ENCODE peak calls at places on chromosomes 3 and 15, in ten cellular contexts. One of them, this sample, is unnamed.

GRCh38 chr15:67108122-67108871 is 42.9 kb downstream of the SMAD3 start:
- DNase-seq in transverse colon: no peak
- DNase-seq in epithelial cell of esophagus: no peak
- DNase-seq in lower lobe of right lung: no peak
- DNase-seq in SHP77 treated with DMSO at 0.1 percent for 48 hours: no peak
- DNase-seq in progenitor cell of endocrine pancreas: no peak
- DNase-seq in aorta: peak; percentile 19
- DNase-seq in lower leg skin: no peak
- DNase-seq in NCI-H2081: no peak
- DNase-seq in RPMI8226: no peak
- DNase-seq in this sample: no peak

GRCh38 chr3:41683666-41684350 is 278.1 kb downstream of the ULK4 start:
- DNase-seq in transverse colon: peak; percentile 61
- DNase-seq in epithelial cell of esophagus: peak; percentile 48
- DNase-seq in lower lobe of right lung: no peak
- DNase-seq in SHP77 treated with DMSO at 0.1 percent for 48 hours: no peak
- DNase-seq in progenitor cell of endocrine pancreas: no peak
- DNase-seq in aorta: no peak
- DNase-seq in lower leg skin: no peak
- DNase-seq in NCI-H2081: no peak
- DNase-seq in RPMI8226: no peak
- DNase-seq in this sample: no peak

GRCh38 chr15:57529748-57530147 is 62.0 kb upstream of the MYZAP start:
- DNase-seq in transverse colon: no peak
- DNase-seq in epithelial cell of esophagus: no peak
- DNase-seq in lower lobe of right lung: no peak
- DNase-seq in SHP77 treated with DMSO at 0.1 percent for 48 hours: no peak
- DNase-seq in progenitor cell of endocrine pancreas: no peak
- DNase-seq in aorta: no peak
- DNase-seq in lower leg skin: no peak
- DNase-seq in NCI-H2081: no peak
- DNase-seq in RPMI8226: no peak
- DNase-seq in this sample: no peak

GRCh38 chr3:134991472-134992010 is 196.5 kb downstream of the EPHB1 start:
- DNase-seq in transverse colon: no peak
- DNase-seq in epithelial cell of esophagus: no peak
- DNase-seq in lower lobe of right lung: no peak
- DNase-seq in SHP77 treated with DMSO at 0.1 percent for 48 hours: no peak
- DNase-seq in progenitor cell of endocrine pancreas: no peak
- DNase-seq in aorta: no peak
- DNase-seq in lower leg skin: no peak
- DNase-seq in NCI-H2081: no peak
- DNase-seq in RPMI8226: no peak
- DNase-seq in this sample: no peak

GRCh38 chr15:40693904-40694705 is 869 bp upstream of the RAD51 start:
- DNase-seq in transverse colon: no peak
- DNase-seq in epithelial cell of esophagus: no peak
- DNase-seq in lower lobe of right lung: no peak
- DNase-seq in SHP77 treated with DMSO at 0.1 percent for 48 hours: no peak
- DNase-seq in progenitor cell of endocrine pancreas: no peak
- DNase-seq in aorta: no peak
- DNase-seq in lower leg skin: no peak
- DNase-seq in NCI-H2081: no peak
- DNase-seq in RPMI8226: peak; percentile 44
- DNase-seq in this sample: no peak

GRCh38 chr3:143693506-143693905 is 154.8 kb downstream of the SLC9A9 start:
- DNase-seq in transverse colon: no peak
- DNase-seq in epithelial cell of esophagus: no peak
- DNase-seq in lower lobe of right lung: no peak
- DNase-seq in SHP77 treated with DMSO at 0.1 percent for 48 hours: peak; percentile 72
- DNase-seq in progenitor cell of endocrine pancreas: no peak
- DNase-seq in aorta: no peak
- DNase-seq in lower leg skin: no peak
- DNase-seq in NCI-H2081: no peak
- DNase-seq in RPMI8226: no peak
- DNase-seq in this sample: no peak

GRCh38 chr15:39845582-39845981 is 62.9 kb upstream of the FSIP1 start:
- DNase-seq in transverse colon: no peak
- DNase-seq in epithelial cell of esophagus: no peak
- DNase-seq in lower lobe of right lung: no peak
- DNase-seq in SHP77 treated with DMSO at 0.1 percent for 48 hours: no peak
- DNase-seq in progenitor cell of endocrine pancreas: no peak
- DNase-seq in aorta: no peak
- DNase-seq in lower leg skin: no peak
- DNase-seq in NCI-H2081: no peak
- DNase-seq in RPMI8226: no peak
- DNase-seq in this sample: no peak

GRCh38 chr3:121975702-121976302 is 46.2 kb downstream of the ILDR1 start:
- DNase-seq in transverse colon: no peak
- DNase-seq in epithelial cell of esophagus: peak; percentile 15
- DNase-seq in lower lobe of right lung: no peak
- DNase-seq in SHP77 treated with DMSO at 0.1 percent for 48 hours: no peak
- DNase-seq in progenitor cell of endocrine pancreas: no peak
- DNase-seq in aorta: no peak
- DNase-seq in lower leg skin: no peak
- DNase-seq in NCI-H2081: no peak
- DNase-seq in RPMI8226: no peak
- DNase-seq in this sample: no peak

GRCh38 chr15:39788108-39788507 is 5.5 kb upstream of the FSIP1 start:
- DNase-seq in transverse colon: no peak
- DNase-seq in epithelial cell of esophagus: no peak
- DNase-seq in lower lobe of right lung: no peak
- DNase-seq in SHP77 treated with DMSO at 0.1 percent for 48 hours: no peak
- DNase-seq in progenitor cell of endocrine pancreas: no peak
- DNase-seq in aorta: no peak
- DNase-seq in lower leg skin: no peak
- DNase-seq in NCI-H2081: no peak
- DNase-seq in RPMI8226: no peak
- DNase-seq in this sample: no peak

GRCh38 chr3:142275856-142276255 is 50.5 kb upstream of the GK5 start:
- DNase-seq in transverse colon: no peak
- DNase-seq in epithelial cell of esophagus: peak; percentile 55
- DNase-seq in lower lobe of right lung: no peak
- DNase-seq in SHP77 treated with DMSO at 0.1 percent for 48 hours: no peak
- DNase-seq in progenitor cell of endocrine pancreas: no peak
- DNase-seq in aorta: no peak
- DNase-seq in lower leg skin: no peak
- DNase-seq in NCI-H2081: no peak
- DNase-seq in RPMI8226: no peak
- DNase-seq in this sample: no peak

GRCh38 chr3:160134964-160135363 is 90.3 kb upstream of the C3orf80 start:
- DNase-seq in transverse colon: no peak
- DNase-seq in epithelial cell of esophagus: peak; percentile 54
- DNase-seq in lower lobe of right lung: no peak
- DNase-seq in SHP77 treated with DMSO at 0.1 percent for 48 hours: no peak
- DNase-seq in progenitor cell of endocrine pancreas: no peak
- DNase-seq in aorta: no peak
- DNase-seq in lower leg skin: no peak
- DNase-seq in NCI-H2081: no peak
- DNase-seq in RPMI8226: no peak
- DNase-seq in this sample: no peak

GRCh38 chr3:16978234-16978920 is 93.6 kb downstream of the PLCL2 start:
- DNase-seq in transverse colon: no peak
- DNase-seq in epithelial cell of esophagus: no peak
- DNase-seq in lower lobe of right lung: no peak
- DNase-seq in SHP77 treated with DMSO at 0.1 percent for 48 hours: no peak
- DNase-seq in progenitor cell of endocrine pancreas: no peak
- DNase-seq in aorta: no peak
- DNase-seq in lower leg skin: no peak
- DNase-seq in NCI-H2081: no peak
- DNase-seq in RPMI8226: no peak
- DNase-seq in this sample: no peak

GRCh38 chr3:52194541-52195296 is 3.2 kb upstream of the ALAS1 start:
- DNase-seq in transverse colon: peak; percentile 69
- DNase-seq in epithelial cell of esophagus: no peak
- DNase-seq in lower lobe of right lung: peak; percentile 88
- DNase-seq in SHP77 treated with DMSO at 0.1 percent for 48 hours: no peak
- DNase-seq in progenitor cell of endocrine pancreas: no peak
- DNase-seq in aorta: no peak
- DNase-seq in lower leg skin: no peak
- DNase-seq in NCI-H2081: no peak
- DNase-seq in RPMI8226: no peak
- DNase-seq in this sample: peak; percentile 89

GRCh38 chr3:71191031-71191482 is 392.5 kb downstream of the FOXP1 start:
- DNase-seq in transverse colon: no peak
- DNase-seq in epithelial cell of esophagus: no peak
- DNase-seq in lower lobe of right lung: no peak
- DNase-seq in SHP77 treated with DMSO at 0.1 percent for 48 hours: no peak
- DNase-seq in progenitor cell of endocrine pancreas: no peak
- DNase-seq in aorta: no peak
- DNase-seq in lower leg skin: no peak
- DNase-seq in NCI-H2081: no peak
- DNase-seq in RPMI8226: no peak
- DNase-seq in this sample: no peak

GRCh38 chr15:92909131-92909781 is 9.1 kb downstream of the CHD2 start:
- DNase-seq in transverse colon: no peak
- DNase-seq in epithelial cell of esophagus: no peak
- DNase-seq in lower lobe of right lung: no peak
- DNase-seq in SHP77 treated with DMSO at 0.1 percent for 48 hours: no peak
- DNase-seq in progenitor cell of endocrine pancreas: no peak
- DNase-seq in aorta: no peak
- DNase-seq in lower leg skin: no peak
- DNase-seq in NCI-H2081: no peak
- DNase-seq in RPMI8226: no peak
- DNase-seq in this sample: no peak

GRCh38 chr15:77869021-77869895 is 208.3 kb downstream of the TBC1D2B start:
- DNase-seq in transverse colon: no peak
- DNase-seq in epithelial cell of esophagus: no peak
- DNase-seq in lower lobe of right lung: peak; percentile 29
- DNase-seq in SHP77 treated with DMSO at 0.1 percent for 48 hours: no peak
- DNase-seq in progenitor cell of endocrine pancreas: no peak
- DNase-seq in aorta: peak; percentile 61
- DNase-seq in lower leg skin: no peak
- DNase-seq in NCI-H2081: no peak
- DNase-seq in RPMI8226: no peak
- DNase-seq in this sample: peak; percentile 38

GRCh38 chr15:80105193-80105984 is 45.9 kb downstream of the ZFAND6 start:
- DNase-seq in transverse colon: no peak
- DNase-seq in epithelial cell of esophagus: peak; percentile 80
- DNase-seq in lower lobe of right lung: no peak
- DNase-seq in SHP77 treated with DMSO at 0.1 percent for 48 hours: no peak
- DNase-seq in progenitor cell of endocrine pancreas: no peak
- DNase-seq in aorta: no peak
- DNase-seq in lower leg skin: no peak
- DNase-seq in NCI-H2081: no peak
- DNase-seq in RPMI8226: no peak
- DNase-seq in this sample: no peak

GRCh38 chr3:130699765-130700164 is 46.9 kb downstream of the PIK3R4 start:
- DNase-seq in transverse colon: no peak
- DNase-seq in epithelial cell of esophagus: peak; percentile 55
- DNase-seq in lower lobe of right lung: no peak
- DNase-seq in SHP77 treated with DMSO at 0.1 percent for 48 hours: no peak
- DNase-seq in progenitor cell of endocrine pancreas: no peak
- DNase-seq in aorta: no peak
- DNase-seq in lower leg skin: no peak
- DNase-seq in NCI-H2081: peak; percentile 7
- DNase-seq in RPMI8226: peak; percentile 53
- DNase-seq in this sample: no peak

GRCh38 chr15:70602834-70603560 is 160.4 kb downstream of the UACA start:
- DNase-seq in transverse colon: no peak
- DNase-seq in epithelial cell of esophagus: no peak
- DNase-seq in lower lobe of right lung: no peak
- DNase-seq in SHP77 treated with DMSO at 0.1 percent for 48 hours: no peak
- DNase-seq in progenitor cell of endocrine pancreas: no peak
- DNase-seq in aorta: no peak
- DNase-seq in lower leg skin: no peak
- DNase-seq in NCI-H2081: no peak
- DNase-seq in RPMI8226: no peak
- DNase-seq in this sample: no peak

GRCh38 chr3:87727783-87728182 is 331.0 kb downstream of the CGGBP1 start:
- DNase-seq in transverse colon: no peak
- DNase-seq in epithelial cell of esophagus: no peak
- DNase-seq in lower lobe of right lung: no peak
- DNase-seq in SHP77 treated with DMSO at 0.1 percent for 48 hours: no peak
- DNase-seq in progenitor cell of endocrine pancreas: no peak
- DNase-seq in aorta: no peak
- DNase-seq in lower leg skin: no peak
- DNase-seq in NCI-H2081: no peak
- DNase-seq in RPMI8226: no peak
- DNase-seq in this sample: no peak

GRCh38 chr15:69860921-69861320 is 236.8 kb downstream of the TLE3 start:
- DNase-seq in transverse colon: no peak
- DNase-seq in epithelial cell of esophagus: no peak
- DNase-seq in lower lobe of right lung: no peak
- DNase-seq in SHP77 treated with DMSO at 0.1 percent for 48 hours: no peak
- DNase-seq in progenitor cell of endocrine pancreas: no peak
- DNase-seq in aorta: no peak
- DNase-seq in lower leg skin: no peak
- DNase-seq in NCI-H2081: no peak
- DNase-seq in RPMI8226: no peak
- DNase-seq in this sample: no peak

GRCh38 chr3:133570139-133570936 is 3.1 kb upstream of the CDV3 start:
- DNase-seq in transverse colon: no peak
- DNase-seq in epithelial cell of esophagus: peak; percentile 85
- DNase-seq in lower lobe of right lung: no peak
- DNase-seq in SHP77 treated with DMSO at 0.1 percent for 48 hours: no peak
- DNase-seq in progenitor cell of endocrine pancreas: no peak
- DNase-seq in aorta: no peak
- DNase-seq in lower leg skin: no peak
- DNase-seq in NCI-H2081: no peak
- DNase-seq in RPMI8226: no peak
- DNase-seq in this sample: no peak

GRCh38 chr15:85168642-85169173 is 187.1 kb downstream of the PDE8A start:
- DNase-seq in transverse colon: peak; percentile 57
- DNase-seq in epithelial cell of esophagus: peak; percentile 73
- DNase-seq in lower lobe of right lung: peak; percentile 74
- DNase-seq in SHP77 treated with DMSO at 0.1 percent for 48 hours: peak; percentile 34
- DNase-seq in progenitor cell of endocrine pancreas: peak; percentile 24
- DNase-seq in aorta: no peak
- DNase-seq in lower leg skin: no peak
- DNase-seq in NCI-H2081: peak; percentile 80
- DNase-seq in RPMI8226: peak; percentile 54
- DNase-seq in this sample: peak; percentile 83

GRCh38 chr3:99646107-99646435 is 7.7 kb downstream of the COL8A1 start:
- DNase-seq in transverse colon: no peak
- DNase-seq in epithelial cell of esophagus: peak; percentile 78
- DNase-seq in lower lobe of right lung: no peak
- DNase-seq in SHP77 treated with DMSO at 0.1 percent for 48 hours: no peak
- DNase-seq in progenitor cell of endocrine pancreas: no peak
- DNase-seq in aorta: no peak
- DNase-seq in lower leg skin: no peak
- DNase-seq in NCI-H2081: no peak
- DNase-seq in RPMI8226: no peak
- DNase-seq in this sample: no peak

GRCh38 chr3:178703268-178703975 is 167.2 kb downstream of the KCNMB2 start:
- DNase-seq in transverse colon: no peak
- DNase-seq in epithelial cell of esophagus: peak; percentile 93
- DNase-seq in lower lobe of right lung: no peak
- DNase-seq in SHP77 treated with DMSO at 0.1 percent for 48 hours: no peak
- DNase-seq in progenitor cell of endocrine pancreas: no peak
- DNase-seq in aorta: no peak
- DNase-seq in lower leg skin: no peak
- DNase-seq in NCI-H2081: no peak
- DNase-seq in RPMI8226: no peak
- DNase-seq in this sample: no peak

GRCh38 chr15:90154861-90155626 is 46.1 kb upstream of the SEMA4B start:
- DNase-seq in transverse colon: peak; percentile 48
- DNase-seq in epithelial cell of esophagus: peak; percentile 75
- DNase-seq in lower lobe of right lung: no peak
- DNase-seq in SHP77 treated with DMSO at 0.1 percent for 48 hours: peak; percentile 27
- DNase-seq in progenitor cell of endocrine pancreas: no peak
- DNase-seq in aorta: no peak
- DNase-seq in lower leg skin: no peak
- DNase-seq in NCI-H2081: no peak
- DNase-seq in RPMI8226: no peak
- DNase-seq in this sample: no peak

GRCh38 chr15:59595434-59595915 is 16.1 kb upstream of the GCNT3 start:
- DNase-seq in transverse colon: peak; percentile 69
- DNase-seq in epithelial cell of esophagus: no peak
- DNase-seq in lower lobe of right lung: no peak
- DNase-seq in SHP77 treated with DMSO at 0.1 percent for 48 hours: no peak
- DNase-seq in progenitor cell of endocrine pancreas: no peak
- DNase-seq in aorta: no peak
- DNase-seq in lower leg skin: no peak
- DNase-seq in NCI-H2081: no peak
- DNase-seq in RPMI8226: no peak
- DNase-seq in this sample: no peak

GRCh38 chr15:62469874-62470688 is 305.0 kb upstream of the C2CD4B start:
- DNase-seq in transverse colon: no peak
- DNase-seq in epithelial cell of esophagus: peak; percentile 13
- DNase-seq in lower lobe of right lung: no peak
- DNase-seq in SHP77 treated with DMSO at 0.1 percent for 48 hours: no peak
- DNase-seq in progenitor cell of endocrine pancreas: no peak
- DNase-seq in aorta: peak; percentile 84
- DNase-seq in lower leg skin: peak; percentile 90
- DNase-seq in NCI-H2081: no peak
- DNase-seq in RPMI8226: no peak
- DNase-seq in this sample: no peak